ENCODE peak calls at places on chromosomes 7 and 10, in four cellular contexts. J is chondrocyte, X is fibroblast of mammary gland, H is endodermal cell. B is an unnamed sample.

GRCh38 chr7:24361001-24361400 is 77.0 kb downstream of the NPY start:
- DNase-seq in J (no peak), X (no peak), H (no peak), B (no peak)

GRCh38 chr10:29535012-29535777 is 99.6 kb downstream of the SVIL start:
- DNase-seq in J (no peak), X (peak; percentile 74), H (peak; percentile 92), B (no peak)

GRCh38 chr7:122886357-122887081 is at the start of gene CADPS2:
- DNase-seq in J (no peak), X (peak; percentile 77), H (peak; percentile 93), B (peak; percentile 93)

GRCh38 chr10:31816318-31816717 is 112.3 kb downstream of the ARHGAP12 start:
- DNase-seq in J (no peak), X (no peak), H (no peak), B (no peak)

GRCh38 chr10:102621418-102622325 is 22.6 kb upstream of the TRIM8 start:
- DNase-seq in J (peak; percentile 65), X (no peak), H (no peak), B (no peak)

GRCh38 chr10:65033957-65034356 is 1512.8 kb downstream of the REEP3 start:
- DNase-seq in J (peak; percentile 77), X (no peak), H (no peak), B (no peak)

GRCh38 chr7:34837826-34838225 is 179.8 kb downstream of the NPSR1 start:
- DNase-seq in J (no peak), X (no peak), H (no peak), B (peak; percentile 54)

GRCh38 chr7:106444068-106444655 is 159.4 kb upstream of the NAMPT start:
- DNase-seq in J (no peak), X (no peak), H (no peak), B (no peak)

GRCh38 chr10:131812012-131812403 is 88.8 kb upstream of the PPP2R2D start:
- DNase-seq in J (no peak), X (no peak), H (no peak), B (no peak)

GRCh38 chr10:46296629-46297275 is 10.0 kb downstream of the ANTXRL start:
- DNase-seq in J (no peak), X (no peak), H (no peak), B (no peak)

GRCh38 chr10:8628351-8628750 is 573.9 kb downstream of the GATA3 start:
- DNase-seq in J (no peak), X (no peak), H (peak; percentile 45), B (peak; percentile 41)

GRCh38 chr10:88332526-88333265 is 250.4 kb downstream of the RNLS start:
- DNase-seq in J (no peak), X (no peak), H (no peak), B (no peak)

GRCh38 chr7:101363734-101364374 is 1.2 kb downstream of the COL26A1 start:
- DNase-seq in J (no peak), X (peak; percentile 35), H (peak; percentile 92), B (peak; percentile 63)

GRCh38 chr7:27923308-27923980 is 183.5 kb downstream of the TAX1BP1 start:
- DNase-seq in J (no peak), X (no peak), H (no peak), B (no peak)

GRCh38 chr10:3948843-3949242 is 163.8 kb upstream of the KLF6 start:
- DNase-seq in J (no peak), X (peak; percentile 70), H (no peak), B (peak; percentile 71)

GRCh38 chr7:92691578-92691977 is 101.4 kb upstream of the FAM133B start:
- DNase-seq in J (no peak), X (peak; percentile 79), H (no peak), B (peak; percentile 72)

GRCh38 chr7:159201722-159202330 is 57.2 kb upstream of the VIPR2 start:
- DNase-seq in J (no peak), X (no peak), H (no peak), B (no peak)

GRCh38 chr10:89022734-89023133 is 32.1 kb downstream of the FAS start:
- DNase-seq in J (no peak), X (no peak), H (no peak), B (no peak)

GRCh38 chr10:4409281-4409680 is 416.7 kb upstream of the AKR1E2 start:
- DNase-seq in J (no peak), X (no peak), H (no peak), B (no peak)

GRCh38 chr7:17942231-17942630 is 1.9 kb upstream of the SNX13 start:
- DNase-seq in J (no peak), X (no peak), H (no peak), B (no peak)

GRCh38 chr7:100655908-100656674 is at the start of gene ACTL6B:
- DNase-seq in J (no peak), X (peak; percentile 35), H (peak; percentile 95), B (no peak)

GRCh38 chr7:75957021-75957736 is 37.2 kb downstream of the TMEM120A start:
- DNase-seq in J (no peak), X (no peak), H (peak; percentile 92), B (no peak)
- TF ChIP-seq CTCF in J (no peak), X (no peak), H (no peak), B (no peak)

GRCh38 chr10:71887767-71888166 is 36.7 kb upstream of the PSAP start:
- DNase-seq in J (no peak), X (peak; percentile 39), H (no peak), B (no peak)

GRCh38 chr10:71889388-71889987 is 38.4 kb upstream of the PSAP start:
- DNase-seq in J (no peak), X (no peak), H (peak; percentile 61), B (peak; percentile 22)

GRCh38 chr10:71888248-71888622 is 37.2 kb upstream of the PSAP start:
- DNase-seq in J (no peak), X (no peak), H (no peak), B (no peak)

GRCh38 chr10:71891437-71891836 is 40.4 kb upstream of the PSAP start:
- DNase-seq in J (no peak), X (no peak), H (no peak), B (no peak)

GRCh38 chr10:71888623-71889387 is 37.8 kb upstream of the PSAP start:
- DNase-seq in J (no peak), X (peak; percentile 85), H (peak; percentile 79), B (peak; percentile 83)
- TF ChIP-seq CTCF in J (peak; percentile 50), X (no peak), H (no peak), B (no peak)

DNA sequence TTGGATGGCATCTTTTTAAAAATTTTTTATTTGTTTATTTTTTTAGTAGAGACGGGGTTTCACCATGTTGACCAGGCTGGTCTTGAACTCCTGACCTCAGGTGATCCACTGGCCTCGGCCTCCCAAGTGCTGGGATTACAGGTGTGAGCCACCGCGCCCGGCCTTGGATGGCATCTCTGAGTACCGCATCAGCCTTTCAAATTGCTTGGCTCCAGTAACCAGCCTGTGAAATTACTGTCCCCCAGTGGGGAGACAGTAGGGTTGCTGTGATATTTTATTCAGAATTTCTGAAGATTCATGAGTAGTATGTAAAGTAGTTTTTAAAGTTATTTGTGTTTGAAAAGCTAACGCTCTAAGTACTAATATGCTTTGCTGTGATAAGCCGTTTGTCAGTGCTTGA is 1.2 kb downstream of the NUB1 start:
- DNase-seq in J (no peak), X (no peak), H (no peak), B (no peak)
- TF ChIP-seq CTCF in J (no peak), X (peak; percentile 1), H (peak; percentile 16), B (no peak)

DNA sequence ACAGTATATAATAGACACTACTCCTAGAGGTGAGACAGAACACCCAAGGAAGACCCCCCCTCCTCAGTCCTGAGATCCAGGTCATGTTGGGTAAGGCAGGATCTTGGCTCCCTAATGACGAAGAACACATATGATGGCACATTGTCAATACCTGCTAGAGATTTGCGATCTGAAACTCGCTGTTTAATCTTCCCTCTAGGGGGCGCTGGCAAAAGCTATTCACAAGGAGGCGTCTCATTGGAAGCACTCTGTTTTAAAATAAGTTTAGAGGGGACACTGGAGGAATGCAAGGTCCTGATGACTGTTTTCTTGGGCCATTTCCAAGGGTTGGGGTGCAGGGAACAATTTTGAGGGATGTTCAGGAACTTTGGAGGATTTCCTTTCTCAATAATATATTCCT is 1013.7 kb upstream of the MBL2 start:
- DNase-seq in J (no peak), X (no peak), H (peak; percentile 76), B (peak; percentile 14)
- TF ChIP-seq CTCF in J (peak; percentile 43), X (no peak), H (peak; percentile 78), B (peak; percentile 30)

GRCh38 chr10:34824870-34825269 is 9.8 kb upstream of the PARD3 start:
- DNase-seq in J (no peak), X (no peak), H (peak; percentile 64), B (peak; percentile 20)
- TF ChIP-seq CTCF in J (peak; percentile 30), X (peak; percentile 15), H (peak; percentile 53), B (no peak)

GRCh38 chr10:17353568-17353967 is 100.8 kb downstream of the ST8SIA6 start:
- DNase-seq in J (no peak), X (peak; percentile 48), H (no peak), B (peak; percentile 27)

GRCh38 chr10:17356820-17357219 is 97.6 kb downstream of the ST8SIA6 start:
- DNase-seq in J (no peak), X (no peak), H (no peak), B (no peak)

GRCh38 chr10:17354781-17355180 is 99.6 kb downstream of the ST8SIA6 start:
- DNase-seq in J (no peak), X (peak; percentile 34), H (no peak), B (no peak)

GRCh38 chr10:17357781-17358180 is 96.6 kb downstream of the ST8SIA6 start:
- DNase-seq in J (no peak), X (no peak), H (no peak), B (no peak)

GRCh38 chr10:17358461-17358860 is 95.9 kb downstream of the ST8SIA6 start:
- DNase-seq in J (no peak), X (no peak), H (no peak), B (no peak)
- TF ChIP-seq CTCF in J (no peak), X (no peak), H (no peak), B (no peak)

B was measured in MCF 10A.